ENCODE peak calls at places on chromosomes 6 and 20, in five cellular contexts. Q, G, J, W and K are unnamed samples. For H3K36me3 and H3K4me1, the result is how much of the 10 kb centered on the place peaks cover.

GRCh38 chr6:91730710-91731109 is 1143.8 kb upstream of the MAP3K7 start:
- DNase-seq in Q (no peak), G (no peak), J (no peak), W (no peak), K (no peak)

GRCh38 chr6:109687271-109687721 is 3.7 kb downstream of the AK9 start:
- DNase-seq in Q (no peak), G (peak), J (no peak), W (no peak), K (no peak)

GRCh38 chr20:36845288-36845969 is 30.5 kb upstream of the TLDC2 start:
- DNase-seq in Q (peak), G (no peak), J (no peak), W (no peak), K (peak)

GRCh38 chr6:21213492-21213891 is 380.1 kb upstream of the SOX4 start:
- DNase-seq in Q (peak), G (no peak), J (peak), W (no peak), K (no peak)

GRCh38 chr20:313402-313801 is 11.9 kb upstream of the SOX12 start:
- DNase-seq in Q (no peak), G (no peak), J (no peak), W (no peak), K (no peak)

GRCh38 chr6:16683524-16684194 is 77.6 kb downstream of the ATXN1 start:
- DNase-seq in Q (no peak), G (peak), J (no peak), W (no peak), K (no peak)

GRCh38 chr6:82589509-82590206 is 226.0 kb downstream of the TPBG start:
- DNase-seq in Q (peak), G (peak), J (peak), W (peak), K (peak)

GRCh38 chr6:97524846-97525245 is 241.8 kb upstream of the MMS22L start:
- DNase-seq in Q (no peak), G (no peak), J (no peak), W (peak), K (no peak)

GRCh38 chr6:72950114-72950860 is 275.0 kb downstream of the KHDC1L start:
- DNase-seq in Q (no peak), G (peak), J (no peak), W (no peak), K (no peak)

GRCh38 chr6:135581211-135581610 is 83.7 kb upstream of the AHI1 start:
- DNase-seq in Q (no peak), G (no peak), J (no peak), W (peak), K (no peak)

DNA sequence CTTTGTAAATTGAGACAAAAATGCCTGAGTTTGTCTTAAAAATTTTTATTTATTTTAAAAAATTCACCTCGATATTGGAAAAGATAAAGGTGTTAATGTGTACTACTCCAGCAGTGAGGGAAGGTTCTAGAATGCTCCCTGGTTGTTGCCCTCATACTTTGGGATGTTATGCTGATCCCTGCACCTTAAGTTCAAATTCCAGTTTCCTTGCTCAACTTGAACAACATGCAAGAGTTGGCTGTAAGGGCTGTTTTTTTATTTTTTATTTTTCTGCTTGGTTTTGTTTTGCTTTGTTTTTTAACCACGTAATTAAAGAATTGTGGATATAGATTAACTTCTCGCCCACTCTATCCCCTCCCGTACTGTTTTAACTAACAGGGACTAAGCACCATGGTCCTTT is 158.7 kb upstream of the CITED2 start:
- DNase-seq in Q (no peak), G (no peak), J (no peak), W (no peak), K (no peak)
- H3K4me2 ChIP-seq in Q (no peak), G (no peak), J (no peak), W (no peak), K (no peak)

GRCh38 chr20:63287697-63288580 is 5.0 kb upstream of the COL20A1 start:
- DNase-seq in Q (no peak), G (no peak), J (no peak), W (no peak), K (no peak)

GRCh38 chr20:63286781-63287696 is 5.9 kb upstream of the COL20A1 start:
- DNase-seq in Q (no peak), G (no peak), J (no peak), W (no peak), K (no peak)

GRCh38 chr20:63290136-63290676 is 2.8 kb upstream of the COL20A1 start:
- DNase-seq in Q (no peak), G (no peak), J (no peak), W (no peak), K (no peak)

GRCh38 chr20:63289311-63290135 is 3.5 kb upstream of the COL20A1 start:
- DNase-seq in Q (no peak), G (no peak), J (no peak), W (no peak), K (no peak)

DNA sequence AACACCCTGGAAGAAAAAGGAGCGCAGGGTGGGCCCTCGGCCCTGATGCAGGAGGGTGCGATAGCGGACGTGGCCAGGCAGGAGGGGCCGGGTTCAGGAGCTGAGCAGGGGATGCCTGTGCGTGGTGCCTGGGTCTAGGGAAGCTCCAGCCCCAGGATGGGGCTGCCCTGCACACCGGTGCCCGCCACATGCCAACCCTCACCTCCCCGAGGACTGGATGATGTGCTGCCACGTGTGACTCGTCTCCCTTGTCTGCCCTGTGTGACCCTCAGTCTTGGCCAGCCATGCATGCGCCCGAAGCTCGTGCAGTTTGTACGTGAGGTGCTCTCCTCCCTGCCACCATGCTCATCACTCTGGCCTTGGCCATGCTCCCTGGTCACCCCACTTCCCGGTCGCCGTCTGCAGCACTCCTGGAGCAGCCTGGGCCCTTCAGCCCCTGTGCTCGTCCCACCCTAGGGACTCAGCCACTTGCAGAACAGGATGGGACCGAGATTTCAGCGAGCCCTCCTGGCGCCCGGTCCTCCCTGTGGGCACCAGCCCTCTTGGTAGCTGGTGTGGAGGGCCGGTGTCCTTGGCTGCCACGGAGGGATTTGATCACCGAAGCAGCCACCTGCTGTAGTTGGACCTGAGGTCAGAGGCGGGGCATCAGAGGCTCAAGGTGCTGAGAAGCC is 4.3 kb upstream of the COL20A1 start:
- DNase-seq in Q (no peak), G (no peak), J (no peak), W (no peak), K (no peak)
- H3K36me3 ChIP-seq in Q (under half), G (half or more), J (under half), W (under half), K (under half)

GRCh38 chr20:43940518-43941225 is 26.0 kb downstream of the TOX2 start:
- DNase-seq in Q (no peak), G (no peak), J (no peak), W (no peak), K (peak)
- H3K4me1 ChIP-seq in Q (under half), G (half or more), J (under half), W (under half), K (half or more)

GRCh38 chr6:161257778-161258457 is 15.9 kb downstream of the AGPAT4 start:
- DNase-seq in Q (no peak), G (peak), J (no peak), W (no peak), K (no peak)
- H3K4me2 ChIP-seq in Q (no peak), G (peak), J (no peak), W (no peak), K (no peak)

GRCh38 chr6:75145976-75146375 is 59.9 kb downstream of the COL12A1 start:
- DNase-seq in Q (no peak), G (no peak), J (no peak), W (peak), K (no peak)

GRCh38 chr6:75147512-75147911 is 58.3 kb downstream of the COL12A1 start:
- DNase-seq in Q (no peak), G (peak), J (peak), W (no peak), K (no peak)

GRCh38 chr6:75149696-75150095 is 56.2 kb downstream of the COL12A1 start:
- DNase-seq in Q (no peak), G (no peak), J (no peak), W (no peak), K (no peak)

GRCh38 chr6:75151013-75151412 is 54.8 kb downstream of the COL12A1 start:
- DNase-seq in Q (no peak), G (peak), J (no peak), W (no peak), K (no peak)

DNA sequence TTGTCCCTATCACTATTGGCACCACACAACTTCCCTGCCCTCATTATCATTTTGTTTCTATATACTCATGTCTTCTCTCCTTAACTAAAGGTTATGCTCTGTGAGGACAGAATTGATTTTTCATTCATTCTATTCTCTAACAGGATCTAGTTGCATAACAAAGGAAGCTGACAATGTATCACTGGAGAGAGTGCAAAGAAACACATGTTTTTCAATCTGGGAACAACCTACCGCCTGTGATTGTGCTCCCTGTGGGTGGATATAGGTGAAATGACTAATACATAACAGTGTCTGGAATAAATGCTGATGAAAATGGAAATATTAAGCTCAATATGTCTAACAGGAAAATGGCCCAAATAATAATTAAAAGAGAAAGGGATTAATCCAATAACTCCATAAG is 56.6 kb downstream of the COL12A1 start:
- DNase-seq in Q (no peak), G (peak), J (no peak), W (no peak), K (no peak)
- H3K36me3 ChIP-seq in Q (under half), G (half or more), J (under half), W (under half), K (under half)

DNA sequence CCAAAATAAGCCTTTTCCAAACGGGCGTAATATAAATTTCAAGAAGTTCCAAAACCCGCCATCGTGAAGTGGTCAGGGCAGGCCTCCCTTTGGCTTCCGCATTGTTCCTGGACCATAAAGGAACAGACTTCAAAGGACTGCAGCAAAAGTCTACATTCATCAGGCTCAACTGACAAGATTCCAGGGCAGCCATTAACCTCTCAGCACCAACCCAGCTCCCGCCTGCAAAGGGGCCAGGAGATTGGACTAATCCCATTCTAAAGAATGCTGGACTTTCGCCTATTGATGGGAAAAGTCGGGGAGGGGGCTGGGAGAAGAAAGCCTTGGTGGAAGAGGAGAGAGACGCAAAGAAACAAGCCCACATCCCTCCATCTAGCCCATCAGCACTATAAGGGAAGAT is 18.1 kb downstream of the JAG1 start:
- DNase-seq in Q (no peak), G (no peak), J (no peak), W (no peak), K (no peak)
- H3K4me1 ChIP-seq in Q (under half), G (under half), J (under half), W (half or more), K (under half)

GRCh38 chr6:153092082-153093013 is 38.7 kb downstream of the RGS17 start:
- DNase-seq in Q (no peak), G (peak), J (peak), W (no peak), K (no peak)
- H3K4me2 ChIP-seq in Q (no peak), G (peak), J (peak), W (no peak), K (no peak)

GRCh38 chr20:17617212-17617867 is 47.5 kb downstream of the DSTN start:
- DNase-seq in Q (peak), G (no peak), J (no peak), W (peak), K (peak)
- H3K36me3 ChIP-seq in Q (under half), G (half or more), J (under half), W (under half), K (under half)

GRCh38 chr6:154503576-154504501 is 6.6 kb downstream of the CNKSR3 start:
- DNase-seq in Q (no peak), G (no peak), J (no peak), W (peak), K (no peak)
- H3K4me1 ChIP-seq in Q (under half), G (under half), J (under half), W (under half), K (under half)

GRCh38 chr6:10406556-10406955 is 8.3 kb downstream of the TFAP2A start:
- DNase-seq in Q (no peak), G (no peak), J (no peak), W (no peak), K (no peak)
- H3K4me2 ChIP-seq in Q (no peak), G (no peak), J (no peak), W (peak), K (no peak)